ENCODE peak calls at places on chromosomes 3 and 15, in six cellular contexts. K is tibial artery; O is CD8-positive, alpha-beta T cell; X is heart right ventricle; B is GM23338; Y is stomach. I is an unnamed sample.

GRCh38 chr15:45399381-45400212 is 21.3 kb upstream of the GATM start:
- DNase-seq in Y (no peak), B (peak), O (no peak), X (no peak), K (no peak), I (no peak)

GRCh38 chr15:80825361-80826030 is 46.3 kb downstream of the CEMIP start:
- DNase-seq in O (no peak), Y (no peak), B (no peak), X (peak), K (no peak), I (no peak)

GRCh38 chr3:122982202-122983185 is 45.1 kb downstream of the SEMA5B start:
- DNase-seq in B (peak), O (no peak), X (peak), Y (no peak), K (no peak), I (no peak)

GRCh38 chr15:78879517-78880241 is 7.0 kb downstream of the MORF4L1 start:
- DNase-seq in X (no peak), Y (no peak), B (no peak), O (no peak), K (no peak), I (no peak)

GRCh38 chr15:79872358-79873017 is 24.3 kb downstream of the MTHFS start:
- DNase-seq in B (peak), O (peak), X (no peak), Y (no peak), K (no peak), I (no peak)

GRCh38 chr3:65793495-65794200 is 245.1 kb downstream of the MAGI1 start:
- DNase-seq in X (no peak), O (no peak), B (no peak), K (no peak), Y (no peak), I (no peak)

GRCh38 chr15:70259640-70260066 is 161.9 kb upstream of the TLE3 start:
- DNase-seq in Y (no peak), B (peak), X (no peak), K (no peak), O (no peak), I (no peak)

GRCh38 chr3:49703956-49704355 is 14.6 kb downstream of the RNF123 start:
- DNase-seq in K (no peak), B (no peak), X (no peak), O (no peak), Y (no peak), I (no peak)

GRCh38 chr3:129023909-129024308 is 22.8 kb downstream of the EFCC1 start:
- DNase-seq in O (no peak), X (no peak), K (no peak), B (no peak), Y (no peak), I (no peak)

GRCh38 chr3:128492353-128493220 is at the start of gene GATA2:
- DNase-seq in X (no peak), B (peak), Y (no peak), K (peak), O (no peak), I (peak)

GRCh38 chr15:70867911-70868467 is 14.0 kb upstream of the LARP6 start:
- DNase-seq in Y (no peak), O (no peak), K (no peak), B (no peak), X (peak), I (no peak)

GRCh38 chr3:110381992-110382391 is 689.6 kb upstream of the NECTIN3 start:
- DNase-seq in B (no peak), K (no peak), O (no peak), X (no peak), Y (no peak), I (no peak)

GRCh38 chr3:152474585-152474984 is 205.9 kb downstream of the MBNL1 start:
- DNase-seq in X (peak), Y (no peak), K (no peak), B (peak), O (no peak), I (no peak)

GRCh38 chr3:170787464-170787863 is 82.5 kb downstream of the RPL22L1 start:
- DNase-seq in O (no peak), X (no peak), Y (no peak), B (no peak), K (no peak), I (no peak)
- TF ChIP-seq CTCF in O (no peak), X (no peak), Y (no peak), B (no peak), K (no peak), I (no peak)

DNA sequence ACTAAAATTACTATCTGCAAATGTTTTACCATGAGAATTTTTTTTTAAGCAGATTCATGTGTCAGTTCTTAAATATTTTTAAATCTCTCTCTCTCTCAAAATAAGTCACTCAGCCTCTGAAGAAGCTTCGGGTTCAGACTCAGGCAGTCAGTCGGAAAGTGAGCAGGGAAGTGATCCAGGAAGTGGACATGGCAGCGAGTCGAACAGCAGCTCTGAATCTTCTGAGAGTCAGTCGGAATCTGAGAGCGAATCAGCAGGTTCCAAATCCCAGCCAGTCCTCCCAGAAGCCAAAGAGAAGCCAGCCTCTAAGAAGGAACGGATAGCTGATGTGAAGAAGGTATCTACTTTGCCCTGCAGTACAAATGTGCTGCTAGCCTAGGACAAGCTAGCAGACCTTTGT is 24.1 kb downstream of the CHD2 start:
- DNase-seq in O (no peak), K (no peak), B (no peak), X (peak), Y (no peak), I (no peak)
- H3K27ac ChIP-seq in O (no peak), K (peak), B (no peak), X (peak), Y (peak), I (no peak)

GRCh38 chr3:157130138-157130880 is 29.6 kb downstream of the CCNL1 start:
- DNase-seq in K (peak), O (peak), Y (peak), X (peak), B (peak), I (peak)
- TF ChIP-seq CTCF in K (peak), O (peak), Y (peak), X (peak), B (peak), I (peak)

GRCh38 chr3:42649006-42649405 is 4.5 kb upstream of the ZBTB47 start:
- DNase-seq in O (no peak), K (no peak), B (no peak), X (no peak), Y (no peak), I (no peak)
- H3K27ac ChIP-seq in O (no peak), K (peak), B (peak), X (no peak), Y (no peak), I (no peak)

GRCh38 chr15:96585634-96586386 is 255.3 kb downstream of the NR2F2 start:
- DNase-seq in X (no peak), Y (no peak), O (no peak), B (peak), K (no peak), I (no peak)

GRCh38 chr15:96582473-96582872 is 252.0 kb downstream of the NR2F2 start:
- DNase-seq in K (no peak), B (no peak), X (no peak), O (no peak), Y (no peak), I (no peak)

GRCh38 chr15:96578393-96578792 is 247.9 kb downstream of the NR2F2 start:
- DNase-seq in K (no peak), B (no peak), Y (no peak), O (no peak), X (no peak), I (no peak)

GRCh38 chr15:96586901-96587300 is 256.4 kb downstream of the NR2F2 start:
- DNase-seq in X (no peak), K (no peak), Y (no peak), B (no peak), O (no peak), I (no peak)

GRCh38 chr15:96583671-96584070 is 253.2 kb downstream of the NR2F2 start:
- DNase-seq in X (no peak), O (no peak), B (no peak), K (no peak), Y (peak), I (no peak)
- TF ChIP-seq CTCF in X (no peak), O (no peak), B (peak), K (no peak), Y (no peak), I (no peak)

DNA sequence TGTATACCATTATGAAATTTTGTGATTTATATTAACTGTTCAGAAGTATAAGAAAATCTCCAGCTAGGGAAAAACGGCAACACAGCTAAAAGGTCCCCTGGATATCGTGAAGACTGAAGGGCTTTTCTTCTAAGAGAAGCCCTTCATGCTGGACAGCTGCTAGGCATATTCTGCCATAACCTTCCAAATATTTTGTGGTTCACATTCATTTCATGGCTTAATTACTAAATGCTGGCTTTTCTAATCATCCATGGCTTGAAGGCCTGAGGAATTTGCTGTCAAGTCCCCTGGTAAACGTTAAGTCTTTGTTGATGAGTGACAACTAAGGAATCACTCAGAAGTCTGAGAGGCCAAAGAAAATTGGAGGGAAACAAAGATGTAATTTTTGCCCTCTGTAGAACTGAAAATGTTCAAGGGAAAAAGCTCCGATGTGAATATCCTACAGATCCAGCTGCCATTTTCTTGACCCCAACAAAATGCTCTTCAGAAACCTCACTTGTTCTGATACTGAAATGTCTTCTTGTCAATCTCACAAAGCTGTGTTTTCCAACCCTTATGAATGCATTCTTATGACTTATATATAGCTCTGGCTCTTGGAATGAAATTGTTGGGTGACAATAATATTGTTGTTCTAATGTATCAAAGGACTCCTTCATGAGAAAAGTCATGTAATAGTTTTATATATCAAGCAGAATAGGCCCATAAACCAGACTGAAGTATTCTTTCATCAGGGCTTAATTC is 157.3 kb upstream of the TGFBR2 start:
- DNase-seq in B (no peak), Y (no peak), K (no peak), O (no peak), X (no peak), I (no peak)
- H3K27ac ChIP-seq in B (no peak), Y (no peak), K (no peak), O (no peak), X (no peak), I (no peak)

GRCh38 chr3:99625643-99626414 is 12.6 kb upstream of the COL8A1 start:
- DNase-seq in B (no peak), O (no peak), Y (no peak), K (no peak), X (no peak), I (no peak)

GRCh38 chr3:99626415-99626788 is 12.0 kb upstream of the COL8A1 start:
- DNase-seq in B (no peak), Y (no peak), O (no peak), X (no peak), K (no peak), I (no peak)

GRCh38 chr3:99625237-99625622 is 13.2 kb upstream of the COL8A1 start:
- DNase-seq in K (no peak), B (peak), Y (no peak), O (no peak), X (no peak), I (no peak)

GRCh38 chr3:99624536-99625236 is 13.7 kb upstream of the COL8A1 start:
- DNase-seq in O (no peak), Y (no peak), B (no peak), K (no peak), X (no peak), I (no peak)

GRCh38 chr3:99627062-99627826 is 11.2 kb upstream of the COL8A1 start:
- DNase-seq in X (no peak), O (no peak), B (no peak), Y (no peak), K (no peak), I (no peak)
- TF ChIP-seq CTCF in X (no peak), O (no peak), B (no peak), Y (no peak), K (no peak), I (no peak)

GRCh38 chr3:48407542-48408099 is 22.3 kb downstream of the PLXNB1 start:
- DNase-seq in K (peak), X (peak), O (peak), B (no peak), Y (no peak), I (no peak)
- H3K27ac ChIP-seq in K (peak), X (no peak), O (no peak), B (no peak), Y (no peak), I (no peak)